ENCODE peak calls at places on chromosomes 3 and 15, in eight cellular contexts. One of them, this sample, is unnamed.

GRCh38 chr3:45582407-45582806 is 12.1 kb upstream of the LIMD1 start:
- DNase-seq in transverse colon: no peak
- DNase-seq in colonic mucosa: no peak
- DNase-seq in cardiac muscle cell: no peak
- DNase-seq in MCF 10A: no peak
- DNase-seq in dorsolateral prefrontal cortex: no peak
- DNase-seq in right atrium auricular region: no peak
- DNase-seq in omental fat pad: no peak
- DNase-seq in this sample: no peak

GRCh38 chr15:25772500-25772899 is 90.6 kb downstream of the ATP10A start:
- DNase-seq in cardiac muscle cell: no peak
- DNase-seq in omental fat pad: no peak
- DNase-seq in right atrium auricular region: peak
- DNase-seq in dorsolateral prefrontal cortex: no peak
- DNase-seq in transverse colon: no peak
- DNase-seq in colonic mucosa: no peak
- DNase-seq in MCF 10A: no peak
- DNase-seq in this sample: no peak

GRCh38 chr3:196096382-196096953 is 14.6 kb upstream of the TFRC start:
- DNase-seq in colonic mucosa: peak
- DNase-seq in transverse colon: peak
- DNase-seq in dorsolateral prefrontal cortex: no peak
- DNase-seq in MCF 10A: no peak
- DNase-seq in cardiac muscle cell: peak
- DNase-seq in omental fat pad: no peak
- DNase-seq in right atrium auricular region: no peak
- DNase-seq in this sample: peak

GRCh38 chr3:25781145-25781757 is 2.0 kb downstream of the NGLY1 start:
- DNase-seq in transverse colon: no peak
- DNase-seq in colonic mucosa: no peak
- DNase-seq in dorsolateral prefrontal cortex: no peak
- DNase-seq in MCF 10A: no peak
- DNase-seq in omental fat pad: no peak
- DNase-seq in cardiac muscle cell: no peak
- DNase-seq in right atrium auricular region: no peak
- DNase-seq in this sample: no peak

GRCh38 chr15:51030649-51031316 is 63.9 kb downstream of the TNFAIP8L3 start:
- DNase-seq in dorsolateral prefrontal cortex: no peak
- DNase-seq in cardiac muscle cell: no peak
- DNase-seq in MCF 10A: peak
- DNase-seq in transverse colon: no peak
- DNase-seq in omental fat pad: no peak
- DNase-seq in right atrium auricular region: no peak
- DNase-seq in colonic mucosa: no peak
- DNase-seq in this sample: no peak

GRCh38 chr15:64092864-64093626 is 593 bp downstream of the CIAO2A start:
- DNase-seq in transverse colon: peak
- DNase-seq in right atrium auricular region: no peak
- DNase-seq in colonic mucosa: peak
- DNase-seq in cardiac muscle cell: peak
- DNase-seq in dorsolateral prefrontal cortex: no peak
- DNase-seq in omental fat pad: no peak
- DNase-seq in MCF 10A: peak
- DNase-seq in this sample: peak

GRCh38 chr3:172647823-172648222 is 63.0 kb downstream of the NCEH1 start:
- DNase-seq in cardiac muscle cell: no peak
- DNase-seq in colonic mucosa: no peak
- DNase-seq in omental fat pad: no peak
- DNase-seq in dorsolateral prefrontal cortex: no peak
- DNase-seq in MCF 10A: peak
- DNase-seq in right atrium auricular region: no peak
- DNase-seq in transverse colon: no peak
- DNase-seq in this sample: no peak

GRCh38 chr3:184543848-184544512 is 17.6 kb upstream of the EPHB3 start:
- DNase-seq in cardiac muscle cell: peak
- DNase-seq in colonic mucosa: peak
- DNase-seq in right atrium auricular region: peak
- DNase-seq in dorsolateral prefrontal cortex: peak
- DNase-seq in omental fat pad: peak
- DNase-seq in MCF 10A: peak
- DNase-seq in transverse colon: peak
- DNase-seq in this sample: peak

GRCh38 chr3:174126990-174127758 is 729.6 kb downstream of the NLGN1 start:
- DNase-seq in cardiac muscle cell: no peak
- DNase-seq in right atrium auricular region: no peak
- DNase-seq in dorsolateral prefrontal cortex: no peak
- DNase-seq in transverse colon: no peak
- DNase-seq in MCF 10A: no peak
- DNase-seq in colonic mucosa: no peak
- DNase-seq in omental fat pad: no peak
- DNase-seq in this sample: no peak

GRCh38 chr3:170801597-170801996 is 68.4 kb downstream of the RPL22L1 start:
- DNase-seq in dorsolateral prefrontal cortex: no peak
- DNase-seq in cardiac muscle cell: no peak
- DNase-seq in right atrium auricular region: no peak
- DNase-seq in colonic mucosa: no peak
- DNase-seq in MCF 10A: no peak
- DNase-seq in omental fat pad: no peak
- DNase-seq in transverse colon: no peak
- DNase-seq in this sample: no peak

GRCh38 chr15:89761929-89762328 is 10.9 kb upstream of the MESP1 start:
- DNase-seq in cardiac muscle cell: no peak
- DNase-seq in transverse colon: peak
- DNase-seq in MCF 10A: no peak
- DNase-seq in omental fat pad: no peak
- DNase-seq in dorsolateral prefrontal cortex: no peak
- DNase-seq in colonic mucosa: peak
- DNase-seq in right atrium auricular region: no peak
- DNase-seq in this sample: no peak

GRCh38 chr15:89761009-89761831 is 10.2 kb upstream of the MESP1 start:
- DNase-seq in cardiac muscle cell: no peak
- DNase-seq in right atrium auricular region: no peak
- DNase-seq in omental fat pad: no peak
- DNase-seq in dorsolateral prefrontal cortex: no peak
- DNase-seq in colonic mucosa: no peak
- DNase-seq in transverse colon: peak
- DNase-seq in MCF 10A: peak
- DNase-seq in this sample: no peak

GRCh38 chr15:89758981-89759380 is 7.9 kb upstream of the MESP1 start:
- DNase-seq in colonic mucosa: no peak
- DNase-seq in right atrium auricular region: no peak
- DNase-seq in omental fat pad: no peak
- DNase-seq in cardiac muscle cell: no peak
- DNase-seq in MCF 10A: no peak
- DNase-seq in dorsolateral prefrontal cortex: no peak
- DNase-seq in transverse colon: no peak
- DNase-seq in this sample: no peak

GRCh38 chr15:89759835-89760234 is 8.8 kb upstream of the MESP1 start:
- DNase-seq in omental fat pad: no peak
- DNase-seq in cardiac muscle cell: no peak
- DNase-seq in transverse colon: no peak
- DNase-seq in colonic mucosa: no peak
- DNase-seq in MCF 10A: no peak
- DNase-seq in right atrium auricular region: no peak
- DNase-seq in dorsolateral prefrontal cortex: no peak
- DNase-seq in this sample: no peak

GRCh38 chr15:89760303-89761008 is 9.4 kb upstream of the MESP1 start:
- DNase-seq in transverse colon: peak
- DNase-seq in right atrium auricular region: peak
- DNase-seq in MCF 10A: peak
- DNase-seq in omental fat pad: peak
- DNase-seq in cardiac muscle cell: peak
- DNase-seq in colonic mucosa: peak
- DNase-seq in dorsolateral prefrontal cortex: peak
- DNase-seq in this sample: peak
- TF ChIP-seq CTCF in transverse colon: peak
- TF ChIP-seq CTCF in right atrium auricular region: peak
- TF ChIP-seq CTCF in MCF 10A: peak
- TF ChIP-seq CTCF in omental fat pad: peak
- TF ChIP-seq CTCF in cardiac muscle cell: peak
- TF ChIP-seq CTCF in colonic mucosa: peak
- TF ChIP-seq CTCF in dorsolateral prefrontal cortex: peak
- TF ChIP-seq CTCF in this sample: peak

DNA sequence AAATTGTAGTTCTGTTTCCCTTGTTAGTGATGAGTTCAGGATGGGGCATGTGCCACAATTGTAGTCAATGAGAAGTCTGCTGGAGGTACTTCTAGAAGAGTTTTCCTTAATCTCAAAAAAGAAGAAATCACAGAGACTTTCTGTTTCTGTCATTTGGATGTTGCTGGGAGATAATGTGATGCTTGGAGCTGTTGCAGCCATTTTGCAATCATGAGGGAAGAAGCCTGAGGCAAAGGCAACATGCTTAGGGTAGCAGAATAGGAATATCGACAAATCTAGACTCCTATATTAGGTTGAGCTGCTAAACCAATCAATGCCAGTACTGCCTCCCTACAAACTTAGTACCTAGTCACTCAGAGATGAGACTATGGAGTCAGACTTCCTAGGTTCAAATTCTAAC is 34.5 kb upstream of the RFTN1 start:
- DNase-seq in dorsolateral prefrontal cortex: no peak
- DNase-seq in colonic mucosa: no peak
- DNase-seq in right atrium auricular region: no peak
- DNase-seq in omental fat pad: no peak
- DNase-seq in cardiac muscle cell: no peak
- DNase-seq in MCF 10A: no peak
- DNase-seq in transverse colon: no peak
- DNase-seq in this sample: no peak
- TF ChIP-seq CTCF in dorsolateral prefrontal cortex: no peak
- TF ChIP-seq CTCF in colonic mucosa: no peak
- TF ChIP-seq CTCF in right atrium auricular region: no peak
- TF ChIP-seq CTCF in omental fat pad: no peak
- TF ChIP-seq CTCF in cardiac muscle cell: no peak
- TF ChIP-seq CTCF in MCF 10A: no peak
- TF ChIP-seq CTCF in transverse colon: no peak
- TF ChIP-seq CTCF in this sample: no peak

GRCh38 chr15:48646364-48646763 is 855 bp upstream of the FBN1 start:
- DNase-seq in right atrium auricular region: no peak
- DNase-seq in colonic mucosa: no peak
- DNase-seq in transverse colon: no peak
- DNase-seq in cardiac muscle cell: no peak
- DNase-seq in dorsolateral prefrontal cortex: no peak
- DNase-seq in MCF 10A: no peak
- DNase-seq in omental fat pad: no peak
- DNase-seq in this sample: no peak

GRCh38 chr15:48650931-48651330 is 5.4 kb upstream of the FBN1 start:
- DNase-seq in transverse colon: no peak
- DNase-seq in colonic mucosa: no peak
- DNase-seq in dorsolateral prefrontal cortex: no peak
- DNase-seq in MCF 10A: no peak
- DNase-seq in cardiac muscle cell: no peak
- DNase-seq in omental fat pad: no peak
- DNase-seq in right atrium auricular region: no peak
- DNase-seq in this sample: no peak

GRCh38 chr15:48645558-48646330 is at the start of gene FBN1:
- DNase-seq in transverse colon: peak
- DNase-seq in omental fat pad: no peak
- DNase-seq in right atrium auricular region: peak
- DNase-seq in dorsolateral prefrontal cortex: peak
- DNase-seq in cardiac muscle cell: peak
- DNase-seq in MCF 10A: peak
- DNase-seq in colonic mucosa: peak
- DNase-seq in this sample: peak

GRCh38 chr15:48644827-48645557 is 517 bp downstream of the FBN1 start:
- DNase-seq in omental fat pad: no peak
- DNase-seq in colonic mucosa: no peak
- DNase-seq in cardiac muscle cell: peak
- DNase-seq in MCF 10A: peak
- DNase-seq in transverse colon: no peak
- DNase-seq in right atrium auricular region: no peak
- DNase-seq in dorsolateral prefrontal cortex: peak
- DNase-seq in this sample: peak

DNA sequence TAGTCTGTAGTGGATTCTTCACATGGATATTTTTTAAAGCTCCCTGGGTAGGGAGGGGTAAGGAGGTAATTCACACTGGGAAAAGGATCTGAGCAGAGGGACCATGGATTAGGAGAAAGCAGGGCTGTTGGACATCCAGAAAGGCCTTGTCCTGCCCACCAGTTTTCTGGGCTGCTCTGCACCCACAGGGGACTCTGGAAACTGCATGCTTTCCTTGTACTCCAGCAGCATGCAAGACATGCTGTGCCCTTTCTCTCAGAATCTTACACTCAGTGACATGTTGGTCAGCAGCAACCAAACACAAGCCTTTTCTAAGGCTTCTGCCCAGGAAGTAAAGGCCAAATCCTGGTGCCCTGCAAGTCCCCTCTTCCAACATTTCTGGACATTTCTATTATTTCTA is 2.5 kb upstream of the FBN1 start:
- DNase-seq in MCF 10A: peak
- DNase-seq in dorsolateral prefrontal cortex: peak
- DNase-seq in transverse colon: no peak
- DNase-seq in omental fat pad: no peak
- DNase-seq in right atrium auricular region: no peak
- DNase-seq in cardiac muscle cell: peak
- DNase-seq in colonic mucosa: no peak
- DNase-seq in this sample: peak
- TF ChIP-seq CTCF in MCF 10A: no peak
- TF ChIP-seq CTCF in dorsolateral prefrontal cortex: peak
- TF ChIP-seq CTCF in transverse colon: no peak
- TF ChIP-seq CTCF in omental fat pad: no peak
- TF ChIP-seq CTCF in right atrium auricular region: no peak
- TF ChIP-seq CTCF in cardiac muscle cell: peak
- TF ChIP-seq CTCF in colonic mucosa: no peak
- TF ChIP-seq CTCF in this sample: no peak

DNA sequence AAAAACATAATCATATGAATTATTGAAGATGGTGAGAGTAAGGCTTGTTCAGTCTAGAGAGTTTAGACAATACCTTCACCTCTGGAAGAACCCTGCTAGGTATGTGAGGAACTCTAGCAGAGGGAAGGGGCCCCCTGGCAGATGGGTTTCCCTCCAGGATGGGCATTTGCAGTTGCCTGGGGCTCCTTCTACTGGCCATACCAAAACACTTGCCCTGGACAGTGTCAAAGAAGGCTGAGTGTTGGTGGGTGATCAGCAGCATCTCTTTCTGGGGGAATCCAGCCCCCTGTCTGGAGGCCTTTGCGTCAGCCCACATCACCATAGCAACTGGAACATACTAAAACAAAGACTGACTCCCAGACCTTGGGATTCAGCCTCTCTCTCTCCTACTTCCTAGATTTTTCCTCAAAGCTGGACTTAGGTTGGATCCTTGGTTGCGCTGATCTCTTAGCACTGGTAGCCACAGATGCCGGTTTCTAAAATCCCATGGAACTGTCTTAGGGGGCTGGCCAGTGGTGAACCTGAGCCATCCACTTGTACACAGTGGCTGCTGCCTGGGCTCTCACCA is 8.2 kb downstream of the CEMIP start:
- DNase-seq in cardiac muscle cell: no peak
- DNase-seq in colonic mucosa: no peak
- DNase-seq in transverse colon: no peak
- DNase-seq in MCF 10A: no peak
- DNase-seq in right atrium auricular region: no peak
- DNase-seq in omental fat pad: no peak
- DNase-seq in dorsolateral prefrontal cortex: no peak
- DNase-seq in this sample: no peak
- TF ChIP-seq CTCF in cardiac muscle cell: peak
- TF ChIP-seq CTCF in colonic mucosa: no peak
- TF ChIP-seq CTCF in transverse colon: no peak
- TF ChIP-seq CTCF in MCF 10A: no peak
- TF ChIP-seq CTCF in right atrium auricular region: no peak
- TF ChIP-seq CTCF in omental fat pad: no peak
- TF ChIP-seq CTCF in dorsolateral prefrontal cortex: no peak
- TF ChIP-seq CTCF in this sample: no peak

This sample was measured in GM20000.